ENCODE peak calls at places on chromosomes 16 and 17, in five cellular contexts. U is esophagus squamous epithelium, Z is stomach, M is A549, A is Peyer's patch. E is an unnamed sample.

GRCh38 chr16:49440156-49441065 is 66.8 kb downstream of the C16orf78 start:
- DNase-seq in U (no peak), A (peak), M (no peak), Z (no peak), E (no peak)

GRCh38 chr17:61875285-61875684 is 12.0 kb upstream of the BRIP1 start:
- DNase-seq in U (no peak), M (no peak), A (no peak), Z (no peak), E (no peak)

GRCh38 chr16:70573451-70574121 is 50.0 kb downstream of the SF3B3 start:
- DNase-seq in Z (no peak), U (no peak), M (no peak), A (peak), E (peak)

GRCh38 chr17:45200701-45201100 is 21.0 kb upstream of the FMNL1 start:
- DNase-seq in A (no peak), M (no peak), Z (no peak), U (no peak), E (peak)

GRCh38 chr16:85321856-85322271 is 209.6 kb upstream of the CIBAR2 start:
- DNase-seq in M (no peak), Z (peak), A (peak), U (no peak), E (peak)

GRCh38 chr17:57399690-57400089 is 143.4 kb downstream of the MSI2 start:
- DNase-seq in Z (no peak), U (no peak), A (no peak), M (no peak), E (no peak)

GRCh38 chr17:81411305-81411704 is 16.0 kb downstream of the BAHCC1 start:
- DNase-seq in Z (no peak), M (no peak), U (no peak), A (no peak), E (no peak)

GRCh38 chr16:66473654-66474519 is 46.8 kb downstream of the BEAN1 start:
- DNase-seq in U (no peak), Z (no peak), A (peak), M (no peak), E (no peak)

GRCh38 chr17:35947156-35947585 is 3.7 kb upstream of the LYZL6 start:
- DNase-seq in A (peak), U (peak), Z (peak), M (peak), E (peak)

GRCh38 chr17:81368161-81368560 is 27.1 kb upstream of the BAHCC1 start:
- DNase-seq in U (no peak), M (no peak), A (no peak), Z (no peak), E (no peak)

GRCh38 chr16:68592466-68593337 is 52.4 kb upstream of the CDH3 start:
- DNase-seq in A (no peak), U (no peak), M (no peak), Z (no peak), E (no peak)

GRCh38 chr16:28977703-28978641 is 3.4 kb downstream of the SPNS1 start:
- DNase-seq in U (no peak), Z (no peak), M (peak), A (no peak), E (no peak)

GRCh38 chr16:19186403-19186802 is 18.4 kb downstream of the SYT17 start:
- DNase-seq in A (no peak), M (no peak), Z (no peak), U (no peak), E (no peak)

GRCh38 chr16:13767215-13767614 is 152.7 kb upstream of the ERCC4 start:
- DNase-seq in M (no peak), A (no peak), U (no peak), Z (no peak), E (no peak)

GRCh38 chr17:74354123-74354522 is 7.5 kb downstream of the BTBD17 start:
- DNase-seq in U (no peak), M (peak), A (peak), Z (peak), E (peak)

GRCh38 chr17:37848690-37849616 is 75.3 kb upstream of the TBC1D3K start:
- DNase-seq in Z (no peak), M (peak), A (no peak), U (no peak), E (no peak)

GRCh38 chr16:20673882-20674683 is 23.4 kb downstream of the ACSM1 start:
- DNase-seq in U (no peak), Z (no peak), A (no peak), M (no peak), E (no peak)

GRCh38 chr17:10628756-10629155 is 28.4 kb downstream of the MYH3 start:
- DNase-seq in A (no peak), Z (no peak), M (no peak), U (no peak), E (no peak)

GRCh38 chr17:54795046-54795445 is 105.6 kb upstream of the TOM1L1 start:
- DNase-seq in Z (no peak), M (no peak), A (no peak), U (no peak), E (no peak)

GRCh38 chr17:50935201-50936124 is 69.3 kb upstream of the TOB1 start:
- DNase-seq in Z (peak), U (no peak), A (peak), M (peak), E (peak)

GRCh38 chr16:30901201-30902069 is 5.0 kb downstream of the CTF1 start:
- DNase-seq in U (no peak), Z (no peak), M (no peak), A (no peak), E (no peak)

GRCh38 chr17:77316191-77316641 is 175.4 kb downstream of the SEC14L1 start:
- DNase-seq in U (no peak), M (no peak), Z (no peak), A (peak), E (peak)

GRCh38 chr16:19185510-19185851 is 17.4 kb downstream of the SYT17 start:
- DNase-seq in Z (no peak), U (no peak), A (no peak), M (no peak), E (no peak)

GRCh38 chr16:19980866-19981265 is 92.8 kb downstream of the GPR139 start:
- DNase-seq in A (no peak), M (peak), Z (no peak), U (no peak), E (no peak)

GRCh38 chr17:6098466-6099180 is 28.4 kb downstream of the WSCD1 start:
- DNase-seq in Z (no peak), M (no peak), A (no peak), U (no peak), E (peak)

GRCh38 chr16:10871157-10871991 is 5.6 kb upstream of the CIITA start:
- DNase-seq in A (peak), U (no peak), Z (peak), M (no peak), E (peak)

GRCh38 chr17:78258323-78259229 is 27.1 kb downstream of the TMEM235 start:
- DNase-seq in M (no peak), U (no peak), A (peak), Z (peak), E (peak)

GRCh38 chr17:7673239-7673638 is 14.1 kb downstream of the TP53 start:
- DNase-seq in U (no peak), Z (peak), A (peak), M (no peak), E (no peak)

GRCh38 chr17:50817142-50817751 is 18.1 kb upstream of the WFIKKN2 start:
- DNase-seq in Z (peak), U (no peak), M (peak), A (peak), E (peak)

GRCh38 chr16:73399486-73399885 is 351.6 kb upstream of the ZFHX3 start:
- DNase-seq in Z (no peak), M (no peak), U (no peak), A (no peak), E (no peak)

GRCh38 chr16:85171809-85172464 is 59.7 kb upstream of the CIBAR2 start:
- DNase-seq in U (no peak), M (no peak), A (no peak), Z (no peak), E (no peak)

GRCh38 chr17:14396542-14396941 is 95.7 kb downstream of the HS3ST3B1 start:
- DNase-seq in A (no peak), Z (no peak), U (no peak), M (no peak), E (no peak)

GRCh38 chr17:44556114-44556853 is 1.0 kb upstream of the FZD2 start:
- DNase-seq in M (peak), Z (peak), A (peak), U (no peak), E (peak)

GRCh38 chr17:31394544-31394943 is 3.1 kb downstream of the RAB11FIP4 start:
- DNase-seq in A (peak), M (no peak), U (no peak), Z (peak), E (peak)

GRCh38 chr17:43766413-43767052 is 7.9 kb upstream of the SOST start:
- DNase-seq in A (peak), Z (peak), M (peak), U (no peak), E (peak)

GRCh38 chr17:62935481-62935880 is 30.6 kb upstream of the TANC2 start:
- DNase-seq in U (no peak), Z (no peak), M (no peak), A (no peak), E (no peak)

GRCh38 chr16:69396187-69397061 is 10.6 kb upstream of the TERF2 start:
- DNase-seq in M (peak), Z (peak), U (no peak), A (peak), E (peak)

GRCh38 chr16:55641430-55642056 is 14.2 kb upstream of the SLC6A2 start:
- DNase-seq in Z (no peak), A (no peak), U (no peak), M (no peak), E (no peak)

GRCh38 chr16:75908718-75909117 is 182.4 kb upstream of the CPHXL start:
- DNase-seq in A (no peak), U (no peak), Z (no peak), M (no peak), E (no peak)

GRCh38 chr17:2323629-2324314 is 12.5 kb downstream of the TSR1 start:
- DNase-seq in Z (no peak), A (no peak), U (no peak), M (no peak), E (no peak)
- TF ChIP-seq POLR2A in Z (no peak), A (no peak), U (no peak), M (no peak), E (no peak)

GRCh38 chr16:57187508-57187854 is 1.4 kb downstream of the RSPRY1 start:
- DNase-seq in U (no peak), A (no peak), M (peak), Z (no peak), E (no peak)

GRCh38 chr16:57188711-57189002 is 2.5 kb downstream of the RSPRY1 start:
- DNase-seq in Z (no peak), M (no peak), A (no peak), U (no peak), E (no peak)

GRCh38 chr16:57185446-57185944 is 344 bp downstream of the PSME3IP1 start:
- DNase-seq in M (peak), A (no peak), U (no peak), Z (peak), E (peak)

GRCh38 chr16:57185945-57186629 is at the start of the genes PSME3IP1 and RSPRY1:
- DNase-seq in Z (peak), A (peak), M (peak), U (peak), E (peak)

DNA sequence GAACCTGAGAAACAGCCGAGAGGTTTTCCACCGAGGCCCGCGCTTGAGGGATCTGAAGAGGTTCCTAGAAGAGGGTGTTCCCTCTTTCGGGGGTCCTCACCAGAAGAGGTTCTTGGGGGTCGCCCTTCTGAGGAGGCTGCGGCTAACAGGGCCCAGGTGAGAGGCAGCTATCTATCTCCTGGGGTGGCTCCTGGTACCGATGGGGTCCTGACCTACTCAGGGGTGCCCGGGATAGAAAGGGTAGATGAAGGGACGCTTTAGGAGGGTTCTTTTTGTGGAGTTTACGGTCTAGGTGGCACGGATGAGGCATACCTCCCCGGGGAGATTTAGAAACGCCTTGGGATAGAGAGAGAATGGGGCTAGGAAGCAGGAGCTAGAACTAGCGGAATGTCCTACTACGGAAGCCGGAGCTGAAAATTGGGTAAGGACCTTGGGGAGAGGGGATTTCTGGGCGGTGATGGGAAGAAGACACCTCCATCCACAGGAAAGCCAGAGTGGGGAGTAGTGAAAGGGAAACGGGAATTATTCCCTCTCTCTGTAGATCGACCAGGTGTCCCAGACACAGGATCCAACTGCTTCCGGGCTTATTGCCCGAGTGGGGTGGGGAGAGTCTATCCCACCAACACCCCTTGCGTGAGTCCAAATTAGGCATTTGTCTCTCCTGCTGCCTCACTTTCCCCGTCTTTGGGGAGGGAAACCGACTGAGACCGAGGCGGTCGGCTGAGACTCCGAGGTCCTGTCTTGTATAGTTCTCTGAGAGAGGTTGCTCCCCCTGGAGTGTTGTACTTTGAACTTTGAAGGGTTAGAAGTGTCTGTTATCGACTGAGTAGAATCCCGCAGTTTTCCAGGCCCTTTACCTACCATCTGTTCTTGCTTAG is 740 bp downstream of the RSPRY1 start:
- DNase-seq in A (peak), M (peak), Z (no peak), U (no peak), E (peak)
- TF ChIP-seq POLR2A in A (peak), M (no peak), Z (no peak), U (no peak), E (no peak)

GRCh38 chr17:79667746-79668145 is 56.9 kb upstream of the RBFOX3 start:
- DNase-seq in Z (no peak), U (no peak), A (no peak), M (no peak), E (no peak)
- TF ChIP-seq POLR2A in Z (no peak), U (no peak), A (no peak), M (no peak), E (no peak)

DNA sequence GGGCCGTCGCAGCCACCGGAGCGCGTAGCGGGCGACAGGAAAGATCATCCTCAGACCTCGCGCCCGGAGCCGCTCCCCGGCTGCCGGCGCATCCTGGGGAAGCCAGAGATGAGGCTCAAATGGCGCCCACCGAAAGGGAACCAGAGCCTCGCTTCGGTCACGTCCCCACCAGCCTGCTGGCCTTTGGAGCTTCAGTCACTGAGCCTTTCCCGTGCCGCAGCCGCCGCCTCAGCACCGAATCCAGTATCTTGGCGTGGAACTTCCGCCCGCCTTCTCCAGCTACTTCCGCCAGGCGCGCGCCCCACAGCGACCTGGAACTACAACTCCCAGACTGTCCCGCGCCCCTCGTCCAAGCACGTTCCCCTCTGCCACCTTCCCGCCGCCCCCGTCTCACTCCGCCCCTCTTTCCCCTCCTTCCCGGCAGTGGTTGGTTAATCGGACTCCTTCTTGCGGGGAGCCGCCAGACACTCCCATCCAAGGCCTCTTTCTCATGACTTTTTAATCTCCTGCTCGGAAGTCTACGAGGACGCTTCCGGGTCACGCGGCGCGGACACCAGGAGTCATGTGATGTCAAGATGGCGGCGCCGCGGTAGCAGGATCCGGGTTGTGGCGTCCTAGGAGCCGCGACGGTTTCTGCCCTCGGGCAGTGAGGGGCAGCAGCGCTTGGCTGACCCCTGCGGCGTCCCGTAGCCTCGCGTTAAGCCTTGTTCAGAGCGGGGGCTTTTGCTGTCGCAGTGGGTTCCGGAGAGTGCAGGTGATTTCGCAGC is at the start of the genes SMCR8 and TOP3A:
- DNase-seq in U (peak), M (peak), A (peak), Z (peak), E (peak)
- TF ChIP-seq POLR2A in U (no peak), M (peak), A (peak), Z (no peak), E (no peak)

E was measured in thyroid gland.